ENCODE peak calls at places on chromosomes 2 and 18, in four cellular contexts. One of them, this sample, is unnamed.

GRCh38 chr2:85648619-85649018 is 19.4 kb downstream of the SFTPB start:
- DNase-seq in prostate gland: no peak
- DNase-seq in heart left ventricle: peak
- DNase-seq in HCT116: no peak
- DNase-seq in this sample: peak

GRCh38 chr18:72672364-72673151 is 128.4 kb upstream of the CBLN2 start:
- DNase-seq in HCT116: no peak
- DNase-seq in heart left ventricle: no peak
- DNase-seq in prostate gland: no peak
- DNase-seq in this sample: peak

GRCh38 chr2:105919826-105920225 is 175.1 kb downstream of the NCK2 start:
- DNase-seq in HCT116: peak
- DNase-seq in heart left ventricle: no peak
- DNase-seq in prostate gland: no peak
- DNase-seq in this sample: no peak

GRCh38 chr2:168033966-168034365 is 213.4 kb downstream of the STK39 start:
- DNase-seq in prostate gland: no peak
- DNase-seq in HCT116: no peak
- DNase-seq in heart left ventricle: no peak
- DNase-seq in this sample: no peak

GRCh38 chr2:148103946-148104345 is 83.1 kb downstream of the MBD5 start:
- DNase-seq in heart left ventricle: no peak
- DNase-seq in prostate gland: no peak
- DNase-seq in HCT116: no peak
- DNase-seq in this sample: no peak

GRCh38 chr18:74803117-74803516 is 205.4 kb downstream of the ZNF407 start:
- DNase-seq in heart left ventricle: no peak
- DNase-seq in prostate gland: no peak
- DNase-seq in HCT116: no peak
- DNase-seq in this sample: no peak

GRCh38 chr2:106085441-106085911 is 108.6 kb downstream of the UXS1 start:
- DNase-seq in prostate gland: peak
- DNase-seq in HCT116: no peak
- DNase-seq in heart left ventricle: peak
- DNase-seq in this sample: peak

GRCh38 chr2:152646775-152647174 is 70.5 kb downstream of the PRPF40A start:
- DNase-seq in prostate gland: peak
- DNase-seq in heart left ventricle: no peak
- DNase-seq in HCT116: no peak
- DNase-seq in this sample: no peak

GRCh38 chr18:4068552-4069158 is 386.5 kb downstream of the DLGAP1 start:
- DNase-seq in heart left ventricle: peak
- DNase-seq in HCT116: peak
- DNase-seq in prostate gland: peak
- DNase-seq in this sample: peak

GRCh38 chr2:50729306-50730105 is 302.4 kb downstream of the NRXN1 start:
- DNase-seq in prostate gland: no peak
- DNase-seq in HCT116: no peak
- DNase-seq in heart left ventricle: no peak
- DNase-seq in this sample: no peak

GRCh38 chr2:7281348-7281747 is 364.1 kb downstream of the RNF144A start:
- DNase-seq in heart left ventricle: no peak
- DNase-seq in prostate gland: no peak
- DNase-seq in HCT116: no peak
- DNase-seq in this sample: no peak

GRCh38 chr2:212892193-212892592 is 259.2 kb downstream of the IKZF2 start:
- DNase-seq in HCT116: peak
- DNase-seq in prostate gland: no peak
- DNase-seq in heart left ventricle: no peak
- DNase-seq in this sample: peak

GRCh38 chr2:217753460-217754200 is 249.2 kb downstream of the TNS1 start:
- DNase-seq in prostate gland: no peak
- DNase-seq in HCT116: no peak
- DNase-seq in heart left ventricle: no peak
- DNase-seq in this sample: no peak

GRCh38 chr2:100903534-100904258 is 83.8 kb downstream of the NPAS2 start:
- DNase-seq in heart left ventricle: no peak
- DNase-seq in HCT116: no peak
- DNase-seq in prostate gland: no peak
- DNase-seq in this sample: no peak

GRCh38 chr18:293557-293956 is 25.7 kb upstream of the THOC1 start:
- DNase-seq in HCT116: no peak
- DNase-seq in heart left ventricle: no peak
- DNase-seq in prostate gland: no peak
- DNase-seq in this sample: no peak

GRCh38 chr2:129892360-129892759 is 87.1 kb upstream of the RAB6C start:
- DNase-seq in prostate gland: no peak
- DNase-seq in HCT116: no peak
- DNase-seq in heart left ventricle: no peak
- DNase-seq in this sample: no peak

GRCh38 chr2:190534310-190535118 is at the start of gene NEMP2:
- DNase-seq in prostate gland: peak
- DNase-seq in heart left ventricle: peak
- DNase-seq in HCT116: no peak
- DNase-seq in this sample: peak

GRCh38 chr2:232464534-232464865 is 8.5 kb downstream of the ALPI start:
- DNase-seq in prostate gland: no peak
- DNase-seq in HCT116: no peak
- DNase-seq in heart left ventricle: no peak
- DNase-seq in this sample: no peak

GRCh38 chr2:152097291-152098032 is 1.4 kb downstream of the CACNB4 start:
- DNase-seq in heart left ventricle: no peak
- DNase-seq in prostate gland: peak
- DNase-seq in HCT116: peak
- DNase-seq in this sample: peak

GRCh38 chr2:59000796-59001195 is 759.7 kb upstream of the FANCL start:
- DNase-seq in HCT116: no peak
- DNase-seq in heart left ventricle: no peak
- DNase-seq in prostate gland: no peak
- DNase-seq in this sample: no peak

GRCh38 chr2:204177977-204178522 is 241.5 kb downstream of the ICOS start:
- DNase-seq in heart left ventricle: peak
- DNase-seq in HCT116: peak
- DNase-seq in prostate gland: peak
- DNase-seq in this sample: peak

GRCh38 chr18:56900195-56901094 is 246.4 kb upstream of the BOD1L2 start:
- DNase-seq in heart left ventricle: no peak
- DNase-seq in HCT116: no peak
- DNase-seq in prostate gland: no peak
- DNase-seq in this sample: no peak

GRCh38 chr2:162694255-162694654 is 144.3 kb downstream of the KCNH7 start:
- DNase-seq in HCT116: no peak
- DNase-seq in prostate gland: no peak
- DNase-seq in heart left ventricle: no peak
- DNase-seq in this sample: no peak

GRCh38 chr2:196954001-196954400 is 27.5 kb upstream of the PGAP1 start:
- DNase-seq in HCT116: no peak
- DNase-seq in heart left ventricle: no peak
- DNase-seq in prostate gland: no peak
- DNase-seq in this sample: no peak

GRCh38 chr18:62505669-62506494 is 16.9 kb upstream of the ZCCHC2 start:
- DNase-seq in heart left ventricle: no peak
- DNase-seq in HCT116: no peak
- DNase-seq in prostate gland: no peak
- DNase-seq in this sample: no peak

GRCh38 chr2:172427990-172428840 is 829 bp downstream of the ITGA6 start:
- DNase-seq in heart left ventricle: peak
- DNase-seq in HCT116: no peak
- DNase-seq in prostate gland: peak
- DNase-seq in this sample: peak

GRCh38 chr2:207663870-207664545 is 38.8 kb upstream of the METTL21A start:
- DNase-seq in prostate gland: no peak
- DNase-seq in heart left ventricle: no peak
- DNase-seq in HCT116: no peak
- DNase-seq in this sample: no peak

DNA sequence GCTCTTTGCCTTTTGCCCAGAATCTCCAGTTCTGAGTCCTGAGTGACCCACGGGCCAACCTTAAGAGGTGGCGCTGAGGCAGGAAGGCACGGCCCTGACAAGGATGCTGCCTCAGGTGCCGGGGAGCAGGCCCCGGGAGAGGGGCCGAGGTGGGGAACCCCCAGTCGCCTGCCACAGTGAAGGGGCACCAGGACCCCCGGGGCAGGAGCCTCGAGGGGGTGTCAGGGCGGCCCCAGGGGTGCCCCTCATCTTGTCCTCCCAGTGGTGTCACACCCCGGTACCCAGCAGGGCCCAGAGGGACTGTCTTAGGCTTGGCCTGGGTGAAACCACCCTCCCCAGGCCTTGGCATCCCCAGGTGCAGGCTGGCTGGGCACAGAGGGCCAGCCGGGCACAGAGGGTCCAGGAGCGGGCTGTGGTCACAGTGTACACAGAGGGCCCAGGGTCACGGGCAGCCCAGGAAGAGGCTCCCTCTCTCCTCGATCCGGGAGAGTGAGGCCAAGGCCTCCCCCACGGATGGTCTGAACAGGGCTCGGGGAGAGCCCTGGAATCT is 1.0 kb downstream of the PDCD1 start:
- DNase-seq in heart left ventricle: no peak
- DNase-seq in HCT116: no peak
- DNase-seq in prostate gland: no peak
- DNase-seq in this sample: no peak
- TF ChIP-seq POLR2A in heart left ventricle: no peak
- TF ChIP-seq POLR2A in HCT116: no peak
- TF ChIP-seq POLR2A in prostate gland: no peak
- TF ChIP-seq POLR2A in this sample: no peak

GRCh38 chr2:37655442-37655841 is 16.0 kb downstream of the CDC42EP3 start:
- DNase-seq in prostate gland: peak
- DNase-seq in HCT116: no peak
- DNase-seq in heart left ventricle: no peak
- DNase-seq in this sample: no peak

GRCh38 chr2:37653093-37653492 is 18.3 kb downstream of the CDC42EP3 start:
- DNase-seq in HCT116: no peak
- DNase-seq in heart left ventricle: no peak
- DNase-seq in prostate gland: no peak
- DNase-seq in this sample: no peak

GRCh38 chr2:37654932-37655331 is 16.5 kb downstream of the CDC42EP3 start:
- DNase-seq in heart left ventricle: no peak
- DNase-seq in HCT116: no peak
- DNase-seq in prostate gland: no peak
- DNase-seq in this sample: no peak

GRCh38 chr2:37654419-37654818 is 17.0 kb downstream of the CDC42EP3 start:
- DNase-seq in HCT116: no peak
- DNase-seq in prostate gland: no peak
- DNase-seq in heart left ventricle: peak
- DNase-seq in this sample: no peak

GRCh38 chr2:37653805-37654378 is 17.6 kb downstream of the CDC42EP3 start:
- DNase-seq in heart left ventricle: peak
- DNase-seq in prostate gland: peak
- DNase-seq in HCT116: no peak
- DNase-seq in this sample: no peak
- TF ChIP-seq POLR2A in heart left ventricle: no peak
- TF ChIP-seq POLR2A in prostate gland: no peak
- TF ChIP-seq POLR2A in HCT116: no peak
- TF ChIP-seq POLR2A in this sample: no peak

GRCh38 chr2:239111401-239112100 is 263.7 kb downstream of the TWIST2 start:
- DNase-seq in heart left ventricle: no peak
- DNase-seq in prostate gland: no peak
- DNase-seq in HCT116: no peak
- DNase-seq in this sample: no peak
- TF ChIP-seq POLR2A in heart left ventricle: no peak
- TF ChIP-seq POLR2A in prostate gland: no peak
- TF ChIP-seq POLR2A in HCT116: no peak
- TF ChIP-seq POLR2A in this sample: no peak

GRCh38 chr2:9205963-9206948 is at the start of gene ASAP2:
- DNase-seq in heart left ventricle: peak
- DNase-seq in prostate gland: peak
- DNase-seq in HCT116: no peak
- DNase-seq in this sample: peak
- TF ChIP-seq POLR2A in heart left ventricle: no peak
- TF ChIP-seq POLR2A in prostate gland: peak
- TF ChIP-seq POLR2A in HCT116: peak
- TF ChIP-seq POLR2A in this sample: no peak

DNA sequence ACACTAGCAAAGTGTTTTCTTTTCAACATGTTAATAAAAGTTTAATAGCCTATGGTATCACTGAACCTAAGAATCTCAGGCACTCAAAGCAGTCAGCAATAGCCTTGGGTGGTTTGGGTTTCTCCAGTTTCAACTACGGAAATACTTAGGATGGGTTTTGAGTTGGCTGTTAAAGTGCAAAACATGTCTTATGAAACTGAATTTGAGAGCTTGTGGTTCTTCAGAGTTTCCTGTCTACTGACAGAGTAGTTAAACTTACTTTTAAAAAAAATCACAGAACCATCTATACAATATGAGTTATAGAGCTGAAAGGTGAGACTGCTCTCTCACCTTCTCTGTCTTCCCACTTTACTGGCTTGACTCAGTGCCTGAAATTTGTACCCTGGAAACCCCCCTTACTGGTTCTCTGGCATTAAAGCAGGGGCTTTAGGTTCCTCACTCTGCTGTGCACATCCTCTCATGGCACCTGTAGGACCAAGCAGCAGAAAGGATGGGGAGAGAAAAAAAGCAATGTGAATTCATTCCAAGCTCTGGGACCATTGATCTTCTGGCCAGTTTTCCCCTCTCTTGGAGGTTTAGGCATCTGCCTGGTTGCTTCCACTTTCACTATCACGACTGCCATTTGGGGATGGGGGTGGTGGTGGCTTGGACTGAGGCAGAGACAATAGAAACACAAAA is 18.1 kb downstream of the CCDC141 start:
- DNase-seq in heart left ventricle: no peak
- DNase-seq in prostate gland: no peak
- DNase-seq in HCT116: no peak
- DNase-seq in this sample: no peak
- TF ChIP-seq POLR2A in heart left ventricle: no peak
- TF ChIP-seq POLR2A in prostate gland: no peak
- TF ChIP-seq POLR2A in HCT116: no peak
- TF ChIP-seq POLR2A in this sample: no peak

DNA sequence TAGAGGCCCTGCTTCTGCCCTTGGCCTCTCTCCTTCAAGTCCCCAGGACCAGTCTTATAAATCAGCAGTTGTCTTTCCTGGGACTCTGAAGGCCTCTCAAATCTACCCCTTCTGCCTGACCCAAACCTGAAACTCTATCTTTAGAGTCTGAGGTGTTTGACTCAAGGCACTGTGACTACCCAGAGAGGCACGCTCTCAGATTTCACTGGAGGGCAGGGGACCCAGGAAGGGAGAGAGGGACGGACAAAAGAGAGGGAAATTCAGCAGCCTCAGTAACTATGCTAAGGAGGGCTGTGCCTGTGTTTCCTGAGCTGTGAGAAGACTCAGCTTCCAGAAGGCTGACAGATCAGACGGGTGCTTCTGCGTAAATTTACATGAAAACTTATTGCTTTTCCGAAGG is 217.8 kb downstream of the HAUS1 start:
- DNase-seq in prostate gland: no peak
- DNase-seq in HCT116: no peak
- DNase-seq in heart left ventricle: no peak
- DNase-seq in this sample: no peak
- TF ChIP-seq POLR2A in prostate gland: no peak
- TF ChIP-seq POLR2A in HCT116: no peak
- TF ChIP-seq POLR2A in heart left ventricle: no peak
- TF ChIP-seq POLR2A in this sample: no peak